ENCODE peak calls at places on chromosomes 4 and X, in eight cellular contexts. A is left ventricle myocardium inferior; X is transverse colon; W is colonic mucosa; S is CD8-positive, alpha-beta memory T cell; Y is CD8-positive, alpha-beta T cell; Q is heart left ventricle; D is CD4-positive, CD25-positive, alpha-beta regulatory T cell. H is an unnamed sample. For H3K4me1 and H3K9me3, the result is how much of the 10 kb centered on the place peaks cover.

GRCh38 chrX:136608295-136608933 is 39.5 kb upstream of the CD40LG start:
- DNase-seq in A (peak), Y (peak), S (peak), Q (peak), W (peak), D (peak), X (peak), H (no peak)

GRCh38 chr4:38162240-38162784 is 202.1 kb downstream of the PTTG2 start:
- DNase-seq in Y (no peak), Q (no peak), X (no peak), D (no peak), S (no peak), A (no peak), W (peak), H (no peak)

GRCh38 chr4:151644625-151645024 is 116.2 kb downstream of the GATB start:
- DNase-seq in Y (no peak), D (no peak), W (peak), S (no peak), X (no peak), Q (no peak), A (no peak), H (no peak)

GRCh38 chr4:16289872-16290554 is 63.7 kb upstream of the TAPT1 start:
- DNase-seq in W (no peak), A (no peak), D (peak), Y (no peak), S (no peak), X (no peak), Q (no peak), H (no peak)

GRCh38 chr4:181661090-181661489 is 582.1 kb upstream of the TENM3 start:
- DNase-seq in Q (no peak), A (no peak), X (no peak), D (no peak), W (no peak), S (no peak), Y (no peak), H (no peak)

GRCh38 chrX:135436966-135437866 is 15.5 kb downstream of the SMIM10L2A start:
- DNase-seq in Q (no peak), X (no peak), A (no peak), S (no peak), W (no peak), D (no peak), Y (no peak), H (no peak)

GRCh38 chr4:151962138-151962845 is 201.5 kb upstream of the GATB start:
- DNase-seq in A (no peak), W (no peak), Y (no peak), X (no peak), S (no peak), D (no peak), Q (no peak), H (no peak)

GRCh38 chrX:64850371-64851082 is 125.7 kb downstream of the ZC4H2 start:
- DNase-seq in Y (no peak), S (no peak), W (no peak), A (no peak), X (no peak), Q (no peak), D (peak), H (no peak)

GRCh38 chr4:48565362-48566083 is 75.5 kb downstream of the ZAR1 start:
- DNase-seq in A (no peak), D (no peak), Y (no peak), Q (no peak), S (no peak), W (no peak), X (no peak), H (no peak)

GRCh38 chrX:64192040-64192439 is 13.5 kb downstream of the AMER1 start:
- DNase-seq in Y (no peak), X (no peak), W (no peak), D (no peak), A (no peak), Q (no peak), S (no peak), H (no peak)

GRCh38 chr4:57023104-57023503 is 44.4 kb downstream of the POLR2B start:
- DNase-seq in A (no peak), Y (no peak), S (no peak), Q (no peak), X (no peak), W (no peak), D (no peak), H (no peak)

GRCh38 chrX:153935326-153935851 is 552 bp upstream of the NAA10 start:
- DNase-seq in X (peak), Q (no peak), A (no peak), D (no peak), W (no peak), Y (no peak), S (no peak), H (no peak)

GRCh38 chrX:103817502-103817901 is 14.6 kb downstream of the RAB9B start:
- DNase-seq in Q (no peak), Y (no peak), W (peak), A (no peak), S (peak), X (no peak), D (peak), H (no peak)

GRCh38 chr4:108881190-108881589 is 118.3 kb upstream of the ETNPPL start:
- DNase-seq in X (no peak), D (no peak), A (no peak), Q (no peak), W (no peak), Y (no peak), S (no peak), H (no peak)

GRCh38 chr4:8703857-8704495 is 111.4 kb downstream of the CPZ start:
- DNase-seq in X (no peak), S (no peak), W (no peak), Y (no peak), D (no peak), Q (peak), A (no peak), H (no peak)

GRCh38 chrX:115449742-115450141 is 111.2 kb upstream of the PLS3 start:
- DNase-seq in S (no peak), Y (no peak), X (no peak), A (peak), D (no peak), W (peak), Q (peak), H (peak)

GRCh38 chrX:42714981-42715688 is 62.8 kb downstream of the PPP1R2C start:
- DNase-seq in W (peak), X (peak), A (peak), Q (peak), S (no peak), D (peak), Y (peak), H (no peak)

GRCh38 chr4:93053140-93053539 is 749.4 kb downstream of the GRID2 start:
- DNase-seq in Q (no peak), Y (no peak), D (no peak), W (no peak), S (no peak), A (no peak), X (no peak), H (no peak)

GRCh38 chrX:1542994-1543725 is 6.2 kb upstream of the P2RY8 start:
- DNase-seq in W (no peak), Q (no peak), X (no peak), A (no peak), Y (no peak), D (no peak), S (no peak), H (peak)

GRCh38 chr4:92307156-92307555 is 3.4 kb downstream of the GRID2 start:
- DNase-seq in X (no peak), A (no peak), Y (no peak), D (no peak), S (no peak), W (no peak), Q (no peak), H (no peak)

GRCh38 chrX:38796926-38797325 is 4.3 kb upstream of the MID1IP1 start:
- DNase-seq in D (no peak), S (no peak), A (no peak), X (no peak), W (no peak), Q (no peak), Y (no peak), H (no peak)

GRCh38 chr4:123397276-123398150 is 918 bp downstream of the SPRY1 start:
- DNase-seq in X (peak), A (peak), Y (peak), W (peak), Q (peak), D (peak), S (peak), H (no peak)

GRCh38 chrX:43604753-43605152 is 51.3 kb upstream of the MAOA start:
- DNase-seq in A (no peak), Q (no peak), X (no peak), S (no peak), Y (no peak), W (no peak), D (no peak), H (no peak)

GRCh38 chr4:94369046-94369445 is 26.4 kb upstream of the HPGDS start:
- DNase-seq in A (no peak), W (no peak), D (no peak), Q (no peak), Y (no peak), S (no peak), X (no peak), H (no peak)

GRCh38 chr4:71261633-71262121 is 77.1 kb upstream of the SLC4A4 start:
- DNase-seq in S (no peak), X (no peak), Y (no peak), Q (no peak), D (no peak), A (no peak), W (no peak), H (no peak)

GRCh38 chrX:98371994-98372393 is 1488.3 kb downstream of the RPA4 start:
- DNase-seq in Q (no peak), Y (no peak), W (no peak), S (no peak), D (no peak), X (no peak), A (no peak), H (no peak)

GRCh38 chr4:8005814-8006215 is 66.2 kb upstream of the AFAP1 start:
- DNase-seq in X (no peak), A (no peak), Y (no peak), W (no peak), D (no peak), Q (no peak), S (no peak), H (no peak)

GRCh38 chr4:155548173-155548572 is 118.5 kb upstream of the GUCY1A1 start:
- DNase-seq in Q (no peak), Y (no peak), A (no peak), X (no peak), S (no peak), D (no peak), W (no peak), H (no peak)

GRCh38 chr4:156113138-156113537 is 159.5 kb upstream of the CTSO start:
- DNase-seq in Y (no peak), Q (no peak), W (no peak), X (no peak), D (no peak), S (no peak), A (no peak), H (no peak)

GRCh38 chrX:110418857-110419249 is 60.2 kb downstream of the RTL9 start:
- DNase-seq in D (no peak), A (no peak), Q (no peak), X (no peak), Y (no peak), W (no peak), S (no peak), H (no peak)
- H3K27ac ChIP-seq in D (no peak), A (no peak), Q (no peak), X (peak), Y (no peak), W (no peak), S (no peak), H (no peak)

GRCh38 chr4:4343038-4343437 is 43.9 kb upstream of the NSG1 start:
- DNase-seq in W (no peak), A (no peak), D (no peak), S (no peak), Y (no peak), X (no peak), Q (no peak), H (no peak)
- H3K4me1 ChIP-seq in W (under half), A (under half), D (under half), S (under half), Y (under half), X (under half), Q (under half), H (under half)

DNA sequence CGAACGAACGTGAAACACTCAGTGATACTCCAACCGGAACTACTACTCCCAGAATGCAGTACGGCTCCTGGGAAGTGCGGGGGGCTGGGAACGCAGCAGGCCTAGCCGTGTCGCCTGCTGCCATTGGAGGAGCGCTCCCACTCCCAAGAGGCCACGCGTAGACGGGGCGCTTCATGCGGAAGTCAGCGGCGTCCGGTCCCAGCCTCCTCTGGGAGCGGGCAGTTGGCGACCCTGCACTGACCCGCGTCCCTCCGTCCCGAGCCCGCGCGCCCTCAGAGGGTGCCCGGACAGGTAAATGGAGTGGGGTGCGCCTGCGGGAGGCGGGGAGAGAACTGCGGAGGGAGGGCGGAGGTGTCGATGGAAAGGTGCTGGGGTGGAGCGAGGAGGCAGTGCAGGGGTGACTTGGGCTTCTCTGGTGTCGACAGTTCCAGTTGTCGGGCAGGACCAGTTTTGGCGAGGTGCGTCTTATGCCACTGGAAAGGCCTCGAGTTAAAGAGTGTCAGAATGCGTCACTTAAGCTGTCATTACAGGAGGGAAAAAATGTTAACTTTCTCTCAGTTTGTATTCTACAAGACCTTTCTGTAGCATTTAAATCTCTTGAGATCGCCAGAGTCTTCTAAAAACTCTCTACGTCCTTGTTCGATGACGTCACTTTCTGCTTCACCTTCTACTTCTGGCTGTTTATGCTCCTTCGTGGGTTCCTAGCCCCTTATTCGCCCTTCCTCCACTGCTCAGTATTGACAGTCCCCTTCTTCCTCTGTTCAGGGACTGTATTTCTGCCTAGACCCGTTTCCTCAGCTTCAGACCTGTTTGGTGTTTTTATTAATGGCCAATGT is at the start of gene VAMP7:
- DNase-seq in W (peak), A (peak), D (peak), X (peak), Q (peak), Y (peak), S (peak), H (peak)
- H3K9me3 ChIP-seq in W (under half), A (under half), D (under half), X (under half), Q (under half), Y (under half), S (under half), H (under half)

GRCh38 chr4:188942606-188943005 is 803.4 kb downstream of the TRIML1 start:
- DNase-seq in S (no peak), D (no peak), W (no peak), Y (no peak), X (no peak), A (no peak), Q (no peak), H (no peak)
- H3K27ac ChIP-seq in S (no peak), D (no peak), W (no peak), Y (no peak), X (no peak), A (no peak), Q (no peak), H (no peak)

GRCh38 chr4:5158391-5158770 is 107.1 kb downstream of the STK32B start:
- DNase-seq in Q (no peak), A (no peak), D (no peak), Y (no peak), W (no peak), S (no peak), X (no peak), H (no peak)

GRCh38 chr4:5160668-5161067 is 109.4 kb downstream of the STK32B start:
- DNase-seq in X (no peak), A (no peak), S (no peak), D (no peak), Y (no peak), W (no peak), Q (no peak), H (no peak)

GRCh38 chr4:5158825-5159224 is 107.5 kb downstream of the STK32B start:
- DNase-seq in W (no peak), D (no peak), X (no peak), A (no peak), Q (no peak), Y (no peak), S (no peak), H (no peak)

GRCh38 chr4:5156677-5157076 is 105.4 kb downstream of the STK32B start:
- DNase-seq in S (no peak), X (no peak), D (no peak), W (no peak), Y (no peak), Q (no peak), A (no peak), H (no peak)

DNA sequence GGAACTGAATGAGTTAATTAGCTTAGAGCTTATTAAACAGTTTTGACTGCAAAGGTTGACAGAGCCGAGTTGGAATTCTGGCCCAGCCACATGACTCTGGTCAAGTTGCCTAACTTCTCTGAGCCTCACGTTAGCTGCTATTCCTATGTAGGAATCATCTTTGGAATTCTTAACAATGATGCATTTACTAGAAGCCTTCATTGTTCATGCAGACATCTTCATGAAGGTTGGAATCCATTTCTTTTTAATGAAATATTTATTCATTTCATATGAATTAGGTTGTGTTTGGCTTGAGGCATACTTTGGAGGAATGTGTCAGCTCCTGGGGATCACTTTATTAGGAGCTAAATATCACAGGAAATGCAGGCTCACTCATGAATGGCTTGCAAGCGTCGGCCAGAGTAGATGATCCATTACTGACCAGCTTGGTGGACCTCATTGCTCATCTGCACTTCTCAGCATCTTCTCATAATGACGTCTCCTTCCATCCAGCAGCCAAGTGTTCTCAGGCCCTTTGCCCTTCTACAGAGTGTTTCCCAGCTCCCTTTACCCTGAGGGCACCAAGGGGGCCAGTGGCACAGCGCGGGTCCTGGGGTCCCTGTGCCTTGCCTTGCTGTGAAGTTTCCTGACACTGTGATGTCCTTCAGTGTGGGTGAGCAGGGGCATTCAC is 106.6 kb downstream of the STK32B start:
- DNase-seq in Y (no peak), W (no peak), A (no peak), Q (no peak), S (no peak), X (no peak), D (no peak), H (no peak)
- H3K4me1 ChIP-seq in Y (under half), W (under half), A (under half), Q (under half), S (under half), X (under half), D (under half), H (under half)

GRCh38 chrX:330726-331144 is 12.1 kb upstream of the GTPBP6 start:
- DNase-seq in S (no peak), A (no peak), Q (peak), Y (no peak), W (no peak), X (no peak), D (no peak), H (no peak)

GRCh38 chrX:332496-332860 is 13.9 kb upstream of the GTPBP6 start:
- DNase-seq in S (no peak), D (no peak), X (no peak), Q (peak), W (no peak), Y (no peak), A (peak), H (no peak)

GRCh38 chrX:331145-331771 is 12.7 kb upstream of the GTPBP6 start:
- DNase-seq in S (no peak), Q (peak), D (no peak), X (no peak), Y (no peak), A (peak), W (no peak), H (no peak)

GRCh38 chrX:332916-333610 is 14.5 kb upstream of the GTPBP6 start:
- DNase-seq in Q (peak), X (no peak), W (no peak), S (no peak), D (no peak), Y (no peak), A (peak), H (no peak)

DNA sequence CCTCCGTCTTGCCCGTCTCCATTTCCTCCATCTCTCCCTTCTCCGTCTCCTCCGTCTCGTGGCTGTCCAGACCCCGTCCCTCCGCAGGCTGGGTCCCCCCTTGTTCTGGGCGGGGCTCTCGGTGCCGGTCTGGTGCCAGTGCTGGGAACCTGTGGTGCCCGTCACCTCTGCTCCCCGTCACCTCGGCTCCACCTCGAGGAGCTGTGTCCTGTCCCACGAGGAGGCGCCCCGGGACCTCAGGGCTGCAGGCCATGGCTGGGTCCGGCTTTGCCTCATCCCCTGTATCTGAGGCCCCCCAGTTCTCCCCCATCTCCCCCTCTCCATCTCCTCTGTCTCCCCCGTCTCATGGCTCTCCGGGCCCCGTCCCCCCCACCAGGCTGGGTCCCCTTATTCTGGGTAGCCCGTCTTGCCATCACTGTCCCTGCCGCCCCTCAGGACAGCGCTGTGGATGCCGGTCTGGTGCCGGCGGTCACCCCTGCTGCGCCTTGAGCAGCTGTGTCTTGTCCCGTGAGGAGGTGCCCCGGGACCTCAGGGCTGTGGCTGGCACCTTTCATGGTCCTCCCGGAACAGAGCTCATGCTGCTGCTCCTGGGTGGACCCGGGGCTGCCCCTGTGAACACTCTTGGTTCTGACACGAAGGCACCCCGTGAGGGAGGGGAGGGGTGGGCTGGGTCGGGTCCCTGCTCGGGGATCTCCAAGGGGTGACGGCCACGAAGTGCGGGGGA is 13.3 kb upstream of the GTPBP6 start:
- DNase-seq in S (no peak), A (peak), Q (peak), W (no peak), Y (no peak), D (no peak), X (no peak), H (no peak)
- H3K9me3 ChIP-seq in S (under half), A (under half), Q (under half), W (under half), Y (under half), D (under half), X (under half), H (under half)